ENCODE peak calls at places on chromosomes 1 and 21, in eight cellular contexts. J is kidney; V is CD8-positive, alpha-beta T cell; G is IMR-90; C is prostate gland; U is fibroblast of lung; S is PC-9; X is stomach. P is an unnamed sample.
A peak's percentile ranks its signal among the peaks of the same experiment; 100 is the strongest.

GRCh38 chr1:32536764-32537163 is 2.5 kb upstream of the ZBTB8A start:
- DNase-seq in J (no peak), V (no peak), G (no peak), C (no peak), U (no peak), S (no peak), X (no peak), P (no peak)

GRCh38 chr1:99457381-99458165 is 188.3 kb upstream of the PALMD start:
- DNase-seq in J (no peak), V (no peak), G (peak; percentile 89), C (no peak), U (peak; percentile 83), S (no peak), X (no peak), P (no peak)

GRCh38 chr1:227948493-227949260 is 945 bp upstream of the WNT9A start:
- DNase-seq in J (peak; percentile 47), V (no peak), G (no peak), C (no peak), U (no peak), S (no peak), X (peak; percentile 21), P (peak; percentile 14)

GRCh38 chr1:47593598-47594285 is 155.9 kb downstream of the FOXD2 start:
- DNase-seq in J (no peak), V (no peak), G (no peak), C (no peak), U (no peak), S (no peak), X (no peak), P (no peak)

GRCh38 chr1:43450251-43451070 is 3.3 kb downstream of the HYI start:
- DNase-seq in J (peak; percentile 63), V (no peak), G (no peak), C (no peak), U (no peak), S (no peak), X (no peak), P (no peak)

GRCh38 chr1:14961661-14962267 is 191.8 kb upstream of the TMEM51 start:
- DNase-seq in J (peak; percentile 35), V (no peak), G (no peak), C (no peak), U (no peak), S (no peak), X (no peak), P (no peak)

GRCh38 chr1:25922633-25923567 is 16.7 kb upstream of the STMN1 start:
- DNase-seq in J (peak; percentile 86), V (no peak), G (no peak), C (peak; percentile 5), U (peak; percentile 52), S (peak; percentile 6), X (peak; percentile 30), P (peak; percentile 69)

GRCh38 chr1:40049745-40050144 is 9.2 kb downstream of the CAP1 start:
- DNase-seq in J (no peak), V (no peak), G (peak; percentile 43), C (no peak), U (peak; percentile 72), S (no peak), X (no peak), P (no peak)

GRCh38 chr1:14631421-14631820 is 32.9 kb downstream of the KAZN start:
- DNase-seq in J (no peak), V (no peak), G (no peak), C (no peak), U (no peak), S (no peak), X (no peak), P (no peak)

GRCh38 chr1:31714442-31715096 is 10.8 kb upstream of the COL16A1 start:
- DNase-seq in J (peak; percentile 92), V (no peak), G (peak; percentile 49), C (peak; percentile 23), U (peak; percentile 78), S (peak; percentile 36), X (peak; percentile 42), P (peak; percentile 93)

GRCh38 chr21:43639470-43640178 is 19.7 kb downstream of the HSF2BP start:
- DNase-seq in J (no peak), V (no peak), G (peak; percentile 88), C (no peak), U (peak; percentile 21), S (no peak), X (no peak), P (no peak)

GRCh38 chr1:200556005-200556404 is 64.5 kb downstream of the KIF14 start:
- DNase-seq in J (no peak), V (no peak), G (peak; percentile 13), C (no peak), U (no peak), S (no peak), X (no peak), P (no peak)

GRCh38 chr1:248807067-248807737 is 18.5 kb downstream of the SH3BP5L start:
- DNase-seq in J (no peak), V (peak; percentile 27), G (peak; percentile 39), C (no peak), U (no peak), S (no peak), X (peak; percentile 67), P (no peak)

GRCh38 chr1:41345434-41346075 is 15.7 kb upstream of the FOXO6 start:
- DNase-seq in J (no peak), V (no peak), G (no peak), C (no peak), U (no peak), S (no peak), X (no peak), P (no peak)

GRCh38 chr1:14090062-14090461 is 390.1 kb downstream of the PRDM2 start:
- DNase-seq in J (no peak), V (no peak), G (no peak), C (no peak), U (no peak), S (no peak), X (no peak), P (no peak)

GRCh38 chr1:196628838-196629237 is 20.6 kb upstream of the KCNT2 start:
- DNase-seq in J (no peak), V (no peak), G (no peak), C (no peak), U (no peak), S (no peak), X (no peak), P (no peak)

DNA sequence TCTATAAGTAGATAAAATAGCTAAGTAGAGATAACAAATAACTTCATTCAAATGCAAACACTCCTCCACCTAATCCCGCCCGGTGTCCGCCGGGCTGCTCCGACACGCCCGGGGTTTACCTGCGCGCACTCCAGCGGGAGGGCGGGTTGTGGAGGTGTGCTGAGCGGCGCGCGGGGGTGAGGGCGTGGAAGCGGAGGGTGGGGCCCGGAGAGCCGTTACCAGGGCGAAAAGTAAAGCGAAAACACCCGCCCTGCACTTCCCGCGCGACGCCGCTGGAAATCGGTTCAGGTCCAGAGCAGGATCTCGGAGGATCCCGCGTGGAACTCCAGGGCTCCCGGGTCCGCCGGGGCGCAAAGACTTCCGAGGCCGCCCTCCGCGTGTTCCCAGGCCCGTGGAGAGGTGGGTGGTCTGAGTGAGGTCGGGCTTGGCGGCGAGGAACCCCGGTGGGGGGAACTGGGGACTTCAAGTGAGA is 1.8 kb upstream of the ATF3 start:
- DNase-seq in J (peak; percentile 91), V (peak; percentile 30), G (no peak), C (peak; percentile 82), U (no peak), S (peak; percentile 74), X (peak; percentile 89), P (peak; percentile 43)
- H3K27ac ChIP-seq in J (no peak overlapping the region), V (no peak overlapping the region), G (no peak overlapping the region), C (peak overlapping the region; percentile 89), U (no peak overlapping the region), S (no peak overlapping the region), X (peak overlapping the region; percentile 99), P (no peak overlapping the region)

DNA sequence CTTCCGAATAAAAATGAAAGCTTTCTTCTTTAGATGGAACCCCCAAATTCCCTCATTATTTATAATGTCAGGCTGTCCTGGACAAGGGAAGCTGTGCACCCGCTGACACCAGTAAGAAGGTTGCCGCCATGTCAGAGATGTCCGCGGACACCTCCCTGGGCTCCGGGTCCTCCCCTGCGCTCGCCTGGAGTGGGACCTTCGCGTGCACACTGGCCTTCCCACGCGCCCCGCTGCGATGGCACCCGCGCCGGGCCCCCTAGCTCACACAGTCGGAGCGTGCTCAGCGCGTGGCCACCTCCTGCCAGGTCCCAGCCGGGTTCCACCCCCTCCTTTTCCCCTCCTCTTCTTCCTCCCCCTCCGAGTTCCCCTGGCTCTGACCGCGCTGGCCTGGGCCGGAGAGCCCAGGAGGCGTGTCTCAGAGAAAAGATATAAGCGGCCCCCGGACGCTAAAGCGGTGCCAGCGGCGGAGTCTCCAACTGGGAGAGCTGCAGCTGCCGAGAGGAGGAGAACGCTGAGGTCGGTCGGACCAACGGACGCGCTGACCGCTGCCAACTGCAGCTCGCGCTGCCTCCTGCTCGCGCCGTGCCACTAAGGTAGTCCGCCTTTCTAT is at the start of gene G0S2:
- DNase-seq in J (peak; percentile 90), V (no peak), G (peak; percentile 21), C (peak; percentile 39), U (peak; percentile 39), S (peak; percentile 69), X (peak; percentile 83), P (peak; percentile 87)
- TF ChIP-seq CTCF in J (no peak), V (no peak), G (no peak), C (peak; percentile 3), U (no peak), S (no peak), X (no peak), P (no peak)

GRCh38 chr21:28944296-28944695 is 48.4 kb downstream of the LTN1 start:
- DNase-seq in J (no peak), V (no peak), G (peak; percentile 15), C (no peak), U (peak; percentile 27), S (no peak), X (no peak), P (no peak)

GRCh38 chr21:28949318-28949717 is 43.4 kb downstream of the LTN1 start:
- DNase-seq in J (no peak), V (no peak), G (no peak), C (no peak), U (no peak), S (no peak), X (no peak), P (no peak)

GRCh38 chr21:28938726-28939125 is 54.0 kb downstream of the LTN1 start:
- DNase-seq in J (no peak), V (no peak), G (no peak), C (no peak), U (no peak), S (no peak), X (no peak), P (no peak)

GRCh38 chr21:28937737-28938136 is 54.9 kb downstream of the LTN1 start:
- DNase-seq in J (no peak), V (no peak), G (no peak), C (no peak), U (no peak), S (no peak), X (no peak), P (no peak)

GRCh38 chr21:28943631-28944030 is 49.0 kb downstream of the LTN1 start:
- DNase-seq in J (no peak), V (no peak), G (peak; percentile 28), C (no peak), U (peak; percentile 9), S (no peak), X (no peak), P (no peak)
- H3K36me3 ChIP-seq in J (peaks cover 25% of the 10 kb centered on the region), V (peaks cover 14% of the 10 kb centered on the region), G (peaks cover 7% of the 10 kb centered on the region), C (no peaks in the 10 kb centered on the region), U (no peaks in the 10 kb centered on the region), S (no peaks in the 10 kb centered on the region), X (peaks cover 79% of the 10 kb centered on the region), P (no peaks in the 10 kb centered on the region)

DNA sequence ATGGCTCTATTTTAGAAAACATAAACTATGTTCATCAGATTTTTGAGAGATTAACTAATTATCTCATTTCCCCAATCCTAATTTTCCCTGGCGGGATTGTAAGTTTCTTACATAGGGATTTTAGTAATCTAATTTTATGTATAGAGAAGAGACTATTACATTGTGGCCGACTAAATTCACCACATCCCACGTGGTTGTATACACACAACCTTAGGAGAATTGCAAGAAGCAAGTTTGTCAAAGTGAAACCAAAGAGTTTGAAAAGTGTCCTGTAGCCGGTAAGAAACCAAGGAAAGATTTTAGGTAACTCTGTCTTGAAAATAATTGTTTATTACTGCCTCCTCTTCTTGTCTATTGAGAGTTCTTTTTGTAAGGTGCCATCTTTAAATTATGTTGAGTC is 550.6 kb downstream of the LTN1 start:
- DNase-seq in J (no peak), V (no peak), G (no peak), C (no peak), U (no peak), S (no peak), X (no peak), P (no peak)
- H3K27ac ChIP-seq in J (no peak overlapping the region), V (no peak overlapping the region), G (no peak overlapping the region), C (no peak overlapping the region), U (no peak overlapping the region), S (no peak overlapping the region), X (no peak overlapping the region), P (no peak overlapping the region)

P was measured in psoas muscle.